ENCODE peak calls at places on chromosomes 11 and 22, in four cellular contexts. N is OCI-LY7, F is tibial nerve, Z is GM23248. P is an unnamed sample.
A peak's percentile ranks its signal among the peaks of the same experiment; 100 is the strongest.

GRCh38 chr11:44016129-44016528 is 31.7 kb upstream of the ACCSL start:
- DNase-seq in N (no peak), F (peak; percentile 30), Z (peak; percentile 97), P (peak; percentile 85)

GRCh38 chr11:111301004-111301839 is 2.9 kb downstream of the POU2AF3 start:
- DNase-seq in N (peak; percentile 27), F (no peak), Z (no peak), P (no peak)

GRCh38 chr11:39628311-39628710 is 1831.1 kb downstream of the LRRC4C start:
- DNase-seq in N (no peak), F (no peak), Z (no peak), P (no peak)

GRCh38 chr22:19514831-19515565 is 9.2 kb downstream of the CLDN5 start:
- DNase-seq in N (no peak), F (no peak), Z (peak; percentile 36), P (no peak)

GRCh38 chr11:32068134-32068533 is 22.7 kb upstream of the RCN1 start:
- DNase-seq in N (no peak), F (no peak), Z (peak; percentile 43), P (peak; percentile 63)

GRCh38 chr11:134815404-134815803 is 403.4 kb upstream of the B3GAT1 start:
- DNase-seq in N (no peak), F (no peak), Z (no peak), P (no peak)

GRCh38 chr22:30891781-30892180 is 76.8 kb downstream of the MORC2 start:
- DNase-seq in N (no peak), F (no peak), Z (no peak), P (no peak)

GRCh38 chr11:46315033-46315738 is 32.1 kb upstream of the DGKZ start:
- DNase-seq in N (peak; percentile 79), F (peak; percentile 52), Z (peak; percentile 84), P (peak; percentile 84)

GRCh38 chr22:49500076-49500460 is 327.6 kb downstream of the BRD1 start:
- DNase-seq in N (no peak), F (no peak), Z (no peak), P (no peak)

GRCh38 chr11:103927535-103927934 is 108.9 kb upstream of the DDI1 start:
- DNase-seq in N (peak; percentile 28), F (no peak), Z (peak; percentile 65), P (peak; percentile 57)

GRCh38 chr11:130840683-130841082 is 75.6 kb downstream of the SNX19 start:
- DNase-seq in N (no peak), F (no peak), Z (no peak), P (no peak)

DNA sequence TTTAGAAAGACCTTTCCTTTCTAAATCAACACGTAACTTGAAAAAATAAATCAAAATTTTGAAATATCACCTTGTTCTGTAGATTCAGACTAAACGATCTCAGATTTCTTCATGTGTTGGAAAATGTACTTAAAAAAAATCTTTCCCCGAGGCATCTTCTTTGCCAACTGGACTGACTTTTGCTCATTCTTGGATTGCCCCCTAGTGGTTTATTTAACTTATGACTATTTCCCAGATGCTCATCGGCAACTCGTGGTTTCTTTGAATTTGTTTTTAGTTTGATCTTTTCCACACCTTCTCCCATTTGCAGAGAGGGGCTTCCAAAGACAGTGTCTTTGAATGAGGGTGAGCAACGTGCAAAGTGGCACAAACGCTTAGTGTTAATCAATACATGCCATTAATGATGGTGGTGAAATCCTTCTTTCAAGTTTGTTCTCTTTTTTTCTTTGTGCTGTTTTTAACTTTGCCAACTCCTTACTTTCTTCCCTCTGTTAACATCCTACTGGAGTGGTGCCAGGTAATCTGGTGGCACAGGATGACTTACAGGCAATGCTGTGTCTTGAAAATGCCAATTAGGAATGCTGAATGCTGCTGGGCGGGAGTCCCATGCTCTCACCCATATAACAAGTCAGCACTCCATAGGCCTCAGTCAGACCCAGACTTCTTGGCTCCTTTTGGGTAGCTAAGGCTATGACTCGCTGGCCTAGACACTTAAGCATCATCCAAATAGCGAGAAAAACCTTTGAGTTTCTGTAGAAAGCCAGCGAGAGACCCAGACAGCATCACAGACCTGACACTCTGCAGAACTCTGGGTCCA is 18.3 kb downstream of the PRSS23 start:
- DNase-seq in N (peak; percentile 58), F (no peak), Z (peak; percentile 90), P (peak; percentile 91)
- H3K4me3 ChIP-seq in N (no peak overlapping the region), F (no peak overlapping the region), Z (no peak overlapping the region), P (no peak overlapping the region)

DNA sequence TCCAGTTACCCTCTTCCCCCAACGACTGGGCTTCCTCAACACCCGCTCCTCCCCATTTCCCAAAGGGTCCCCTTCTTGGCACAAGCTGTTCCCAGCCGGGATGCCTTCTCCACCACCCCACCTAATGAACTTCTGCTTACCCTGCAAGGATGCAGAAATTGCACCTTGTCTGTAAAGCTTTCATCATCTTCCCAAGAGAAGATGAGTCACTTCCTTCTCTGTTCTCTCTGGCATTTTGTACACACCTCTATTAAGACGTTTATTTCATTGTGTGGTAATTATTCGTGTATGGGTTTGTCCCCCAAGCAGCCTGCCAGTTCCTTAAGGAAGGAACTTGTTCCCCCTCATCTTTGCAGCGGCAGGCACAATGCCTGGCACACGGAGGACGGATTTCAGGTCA is 351.1 kb downstream of the CADM1 start:
- DNase-seq in N (no peak), F (no peak), Z (peak; percentile 29), P (no peak)
- H3K4me3 ChIP-seq in N (no peak overlapping the region), F (no peak overlapping the region), Z (no peak overlapping the region), P (no peak overlapping the region)

DNA sequence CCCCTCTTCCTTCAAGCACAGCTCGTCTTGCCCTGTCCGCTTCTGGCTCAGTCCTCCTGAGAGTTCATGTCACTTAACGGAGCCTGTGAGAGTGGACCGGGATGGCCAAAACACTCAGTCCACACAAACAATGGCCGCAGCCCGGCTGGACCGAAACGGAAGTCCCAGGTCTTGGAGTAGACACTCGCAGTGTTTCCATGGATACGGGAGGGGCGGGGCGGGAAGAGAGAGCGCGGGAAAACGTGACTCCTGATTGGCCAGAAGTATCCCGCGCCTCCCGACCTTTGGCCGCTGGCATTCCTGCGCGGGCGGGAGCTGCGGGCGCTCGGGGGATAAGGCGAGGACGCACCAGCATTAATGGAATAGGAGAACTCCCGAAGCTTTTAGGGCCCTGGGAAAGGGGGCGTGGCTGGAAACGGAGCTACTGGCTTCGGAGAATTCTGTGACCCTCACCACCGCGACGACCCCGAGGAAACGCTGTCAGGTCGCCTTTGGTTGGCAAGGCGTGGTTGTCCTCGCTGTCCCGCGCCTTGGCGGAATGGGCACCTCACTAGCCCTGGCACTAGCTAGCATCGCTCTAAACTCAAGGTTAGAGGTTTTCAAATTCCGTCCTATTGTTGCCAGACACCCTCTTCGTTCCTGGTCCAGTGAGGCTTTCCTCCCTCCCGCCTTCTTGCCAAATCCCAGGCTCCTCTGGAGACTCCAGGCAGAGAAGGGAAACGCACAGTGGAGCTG is at the start of the genes NLRP14 and ZNF214:
- DNase-seq in N (no peak), F (peak; percentile 95), Z (peak; percentile 97), P (peak; percentile 92)
- H3K4me3 ChIP-seq in N (no peak within 1 kb of the TSS), F (peak within 1 kb of the TSS; percentile 55), Z (peak within 1 kb of the TSS; percentile 87), P (peak within 1 kb of the TSS; percentile 77)

DNA sequence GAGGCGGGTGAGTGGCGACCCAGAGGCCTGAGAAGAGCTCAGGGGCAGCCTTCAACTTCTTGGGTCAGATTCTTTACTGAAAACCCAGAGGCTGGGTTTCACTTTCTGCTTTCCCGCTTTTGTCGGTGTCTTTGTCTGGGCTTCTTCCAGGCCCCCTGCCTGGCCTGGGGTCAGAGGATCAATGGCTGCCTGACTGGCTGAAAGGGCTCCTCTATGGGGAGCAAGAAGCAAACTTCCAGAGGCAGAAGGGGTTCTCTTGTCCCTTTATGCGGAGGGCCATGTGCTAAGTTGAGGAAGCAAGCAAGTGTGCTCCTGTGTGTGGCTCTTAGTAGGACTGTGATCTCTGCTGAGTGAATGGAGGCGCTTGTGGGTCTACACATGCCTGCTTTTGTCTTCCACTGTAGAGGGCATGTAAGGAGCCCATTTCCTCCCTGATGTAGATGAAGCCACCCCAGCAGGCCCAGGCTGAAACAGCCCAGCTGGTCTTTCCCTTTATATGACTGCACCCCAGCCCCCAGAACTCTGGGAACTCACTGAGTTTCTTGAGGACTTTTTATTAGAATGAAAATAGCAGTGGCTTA is 1.0 kb upstream of the PKNOX2 start:
- DNase-seq in N (no peak), F (no peak), Z (no peak), P (no peak)
- H3K4me3 ChIP-seq in N (no peak overlapping the region), F (no peak overlapping the region), Z (no peak overlapping the region), P (peak overlapping the region; percentile 58)

GRCh38 chr11:692824-693414 is 2.1 kb downstream of the DEAF1 start:
- DNase-seq in N (no peak), F (no peak), Z (no peak), P (peak; percentile 20)
- H3K4me3 ChIP-seq in N (peak overlapping the region; percentile 83), F (no peak overlapping the region), Z (peak overlapping the region; percentile 59), P (no peak overlapping the region)

DNA sequence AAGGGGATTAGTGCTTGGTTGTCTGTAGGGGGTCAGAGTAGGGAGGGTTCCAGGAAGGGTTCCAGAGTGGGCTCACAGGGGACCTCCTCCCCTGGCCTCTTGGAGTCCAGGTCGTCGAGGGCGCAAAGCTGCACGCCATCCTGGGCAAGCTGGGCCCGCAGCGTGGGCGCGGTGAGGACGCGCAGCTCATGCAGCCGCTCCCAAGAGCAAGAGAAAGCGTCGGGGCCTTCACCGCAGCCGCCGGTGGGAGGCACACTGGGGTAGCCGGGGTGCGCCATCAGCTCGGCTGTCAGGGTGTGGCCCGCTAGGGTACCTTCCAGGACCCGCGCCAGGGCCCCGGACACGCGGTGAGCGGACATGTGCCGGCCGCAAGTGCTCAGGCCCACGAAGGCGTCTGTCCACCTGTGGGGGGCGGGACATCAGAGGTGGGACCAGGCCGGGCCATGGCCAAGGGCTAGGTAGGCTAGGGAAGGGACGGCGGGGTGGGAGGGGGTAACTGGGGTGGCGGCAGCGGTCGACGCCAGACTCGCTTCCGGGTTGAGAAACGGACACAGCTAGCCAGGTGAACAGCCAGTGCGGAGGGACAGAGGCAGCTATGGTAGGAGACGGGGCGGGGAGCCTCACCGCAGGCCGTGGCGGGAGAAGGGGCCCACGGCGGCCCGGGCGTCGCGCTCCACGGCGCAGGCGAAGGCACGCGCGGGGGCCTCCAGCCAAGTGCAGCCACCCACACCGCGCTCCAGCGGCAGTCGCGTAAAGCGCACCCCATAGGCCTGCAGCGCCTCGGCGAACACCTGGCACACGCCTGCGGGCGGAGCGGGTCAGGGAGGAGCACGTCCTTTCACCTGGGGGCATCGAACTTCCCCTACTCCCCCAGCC is 1.2 kb downstream of the YDJC start:
- DNase-seq in N (no peak), F (no peak), Z (no peak), P (no peak)
- H3K4me3 ChIP-seq in N (peak overlapping the region; percentile 89), F (peak overlapping the region; percentile 93), Z (peak overlapping the region; percentile 83), P (peak overlapping the region; percentile 93)

DNA sequence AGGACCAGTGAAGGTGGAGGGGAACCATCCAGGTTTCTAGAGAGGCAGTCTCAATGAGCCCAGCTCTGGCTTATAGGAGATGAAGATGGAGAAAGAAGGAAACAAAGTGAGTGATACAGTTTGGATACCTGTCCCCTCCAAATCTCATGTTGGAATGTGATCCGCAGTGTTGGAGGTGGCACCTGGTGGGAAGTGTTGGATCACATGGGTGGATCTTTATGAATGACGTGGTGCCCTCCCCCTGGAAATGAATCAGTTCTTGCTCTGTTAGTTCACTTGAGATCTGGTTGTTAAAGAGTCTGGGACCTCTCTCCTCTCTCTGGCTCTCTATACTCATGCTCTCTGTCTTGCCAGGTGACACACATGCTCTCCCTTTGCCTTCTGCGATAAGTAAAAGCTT is 393.1 kb upstream of the NARS2 start:
- DNase-seq in N (no peak), F (no peak), Z (no peak), P (no peak)
- H3K4me3 ChIP-seq in N (no peak overlapping the region), F (no peak overlapping the region), Z (no peak overlapping the region), P (no peak overlapping the region)

GRCh38 chr11:83195649-83196048 is 2.1 kb downstream of the ANKRD42 start:
- DNase-seq in N (no peak), F (no peak), Z (no peak), P (no peak)
- H3K4me3 ChIP-seq in N (no peak overlapping the region), F (no peak overlapping the region), Z (peak overlapping the region; percentile 90), P (peak overlapping the region; percentile 90)

GRCh38 chr11:68844376-68844775 is 2.7 kb upstream of the CPT1A start:
- DNase-seq in N (no peak), F (no peak), Z (no peak), P (no peak)
- H3K4me3 ChIP-seq in N (no peak overlapping the region), F (no peak overlapping the region), Z (no peak overlapping the region), P (no peak overlapping the region)

P was measured in fibroblast of the aortic adventitia.